ENCODE peak calls at places on chromosomes 6 and 20, in nine cellular contexts. N, T, V, W, F, G, E, S and D are unnamed samples.
A peak's percentile ranks its signal among the peaks of the same experiment; 100 is the strongest.

GRCh38 chr6:140957334-140957733 is 1175.4 kb upstream of the GJE1 start:
- DNase-seq in N (no peak), T (no peak), V (no peak), W (no peak), F (no peak), G (no peak), E (no peak), S (no peak), D (no peak)

GRCh38 chr20:62303327-62304226 is 780 bp downstream of the ADRM1 start:
- DNase-seq in N (no peak), T (no peak), V (peak; percentile 61), W (peak; percentile 25), F (no peak), G (no peak), E (no peak), S (no peak), D (peak; percentile 69)

GRCh38 chr6:127186889-127187288 is 68.4 kb downstream of the RSPO3 start:
- DNase-seq in N (peak; percentile 25), T (peak; percentile 45), V (peak; percentile 92), W (no peak), F (peak; percentile 58), G (peak; percentile 13), E (peak; percentile 45), S (no peak), D (peak; percentile 65)

GRCh38 chr6:132007474-132008190 is 56.5 kb upstream of the CCN2 start:
- DNase-seq in N (no peak), T (no peak), V (no peak), W (peak; percentile 12), F (no peak), G (no peak), E (no peak), S (no peak), D (no peak)

GRCh38 chr6:124110514-124110913 is 306.8 kb downstream of the NKAIN2 start:
- DNase-seq in N (no peak), T (no peak), V (no peak), W (no peak), F (no peak), G (no peak), E (no peak), S (no peak), D (no peak)

GRCh38 chr20:58171796-58172425 is 56.5 kb downstream of the ANKRD60 start:
- DNase-seq in N (no peak), T (no peak), V (no peak), W (no peak), F (no peak), G (no peak), E (no peak), S (no peak), D (no peak)

GRCh38 chr20:20491110-20491783 is 123.3 kb downstream of the INSM1 start:
- DNase-seq in N (no peak), T (no peak), V (no peak), W (peak; percentile 21), F (no peak), G (no peak), E (no peak), S (no peak), D (no peak)

GRCh38 chr6:2876210-2877056 is 26.7 kb downstream of the SERPINB9 start:
- DNase-seq in N (peak; percentile 82), T (peak; percentile 46), V (peak; percentile 85), W (peak; percentile 87), F (peak; percentile 51), G (no peak), E (no peak), S (peak; percentile 89), D (peak; percentile 88)

GRCh38 chr6:160955508-160956295 is 35.9 kb upstream of the MAP3K4 start:
- DNase-seq in N (no peak), T (no peak), V (no peak), W (no peak), F (no peak), G (no peak), E (no peak), S (no peak), D (no peak)

GRCh38 chr20:10603971-10604864 is 69.6 kb downstream of the JAG1 start:
- DNase-seq in N (peak; percentile 19), T (no peak), V (no peak), W (peak; percentile 92), F (peak; percentile 74), G (no peak), E (no peak), S (peak; percentile 62), D (peak; percentile 64)

GRCh38 chr20:35363190-35363589 is 48.6 kb downstream of the UQCC1 start:
- DNase-seq in N (no peak), T (no peak), V (no peak), W (no peak), F (no peak), G (no peak), E (no peak), S (no peak), D (no peak)